ENCODE peak calls at places on chromosomes 11 and 22, in five cellular contexts. N is small intestine, O is upper lobe of right lung, T is brain microvascular endothelial cell, L is IMR-90. U is an unnamed sample.

GRCh38 chr11:867856-868358 is 25.3 kb downstream of the TSPAN4 start:
- DNase-seq in T (no peak), O (no peak), L (no peak), N (no peak), U (no peak)

GRCh38 chr11:31863170-31863929 is 52.2 kb upstream of the PAX6 start:
- DNase-seq in L (no peak), O (no peak), N (no peak), T (no peak), U (no peak)

GRCh38 chr11:107882095-107882820 is 23.7 kb upstream of the SLC35F2 start:
- DNase-seq in L (no peak), N (peak; percentile 70), T (no peak), O (no peak), U (no peak)

GRCh38 chr22:37843746-37844089 is 416 bp downstream of the ANKRD54 start:
- DNase-seq in O (no peak), L (peak; percentile 32), T (no peak), N (peak; percentile 36), U (no peak)

GRCh38 chr11:74694136-74694535 is 37.1 kb downstream of the CHRDL2 start:
- DNase-seq in O (no peak), T (no peak), L (peak; percentile 43), N (no peak), U (no peak)

GRCh38 chr11:315051-315481 is 1.2 kb downstream of the IFITM1 start:
- DNase-seq in L (no peak), O (no peak), T (no peak), N (peak; percentile 53), U (no peak)

GRCh38 chr11:288328-289144 is at the start of gene PGGHG:
- DNase-seq in O (peak; percentile 91), L (no peak), T (no peak), N (peak; percentile 82), U (no peak)

GRCh38 chr22:38262051-38262795 is 10.6 kb downstream of the TMEM184B start:
- DNase-seq in T (no peak), O (peak; percentile 88), N (peak; percentile 63), L (no peak), U (no peak)

GRCh38 chr11:94767292-94767690 is 865 bp upstream of the AMOTL1 start:
- DNase-seq in T (no peak), L (no peak), O (no peak), N (no peak), U (no peak)

GRCh38 chr11:120067361-120068113 is 70.4 kb downstream of the TRIM29 start:
- DNase-seq in O (no peak), T (no peak), N (no peak), L (no peak), U (no peak)

GRCh38 chr22:26321469-26321913 is 107.6 kb upstream of the ASPHD2 start:
- DNase-seq in L (peak; percentile 45), O (no peak), T (peak; percentile 57), N (no peak), U (no peak)

GRCh38 chr11:7577883-7578242 is 64.1 kb downstream of the PPFIBP2 start:
- DNase-seq in N (peak; percentile 60), T (peak; percentile 15), L (peak; percentile 49), O (no peak), U (no peak)

GRCh38 chr22:20112623-20113511 is 3.0 kb upstream of the RANBP1 start:
- DNase-seq in N (no peak), O (no peak), T (no peak), L (no peak), U (no peak)

GRCh38 chr22:41197046-41197807 is 7.9 kb upstream of the L3MBTL2 start:
- DNase-seq in L (peak; percentile 35), O (peak; percentile 93), N (peak; percentile 81), T (peak; percentile 28), U (no peak)

GRCh38 chr22:32828150-32828549 is 26.6 kb downstream of the TIMP3 start:
- DNase-seq in T (no peak), L (no peak), N (no peak), O (no peak), U (no peak)

GRCh38 chr11:2072551-2073261 is 66.5 kb downstream of the IGF2 start:
- DNase-seq in T (peak; percentile 22), N (no peak), L (peak; percentile 30), O (peak; percentile 53), U (no peak)

GRCh38 chr11:110424775-110425444 is 4.8 kb upstream of the FDX1 start:
- DNase-seq in N (no peak), L (no peak), T (no peak), O (no peak), U (no peak)

GRCh38 chr11:19829109-19829790 is 116.6 kb downstream of the NAV2 start:
- DNase-seq in L (no peak), N (peak; percentile 96), O (no peak), T (no peak), U (peak; percentile 50)

DNA sequence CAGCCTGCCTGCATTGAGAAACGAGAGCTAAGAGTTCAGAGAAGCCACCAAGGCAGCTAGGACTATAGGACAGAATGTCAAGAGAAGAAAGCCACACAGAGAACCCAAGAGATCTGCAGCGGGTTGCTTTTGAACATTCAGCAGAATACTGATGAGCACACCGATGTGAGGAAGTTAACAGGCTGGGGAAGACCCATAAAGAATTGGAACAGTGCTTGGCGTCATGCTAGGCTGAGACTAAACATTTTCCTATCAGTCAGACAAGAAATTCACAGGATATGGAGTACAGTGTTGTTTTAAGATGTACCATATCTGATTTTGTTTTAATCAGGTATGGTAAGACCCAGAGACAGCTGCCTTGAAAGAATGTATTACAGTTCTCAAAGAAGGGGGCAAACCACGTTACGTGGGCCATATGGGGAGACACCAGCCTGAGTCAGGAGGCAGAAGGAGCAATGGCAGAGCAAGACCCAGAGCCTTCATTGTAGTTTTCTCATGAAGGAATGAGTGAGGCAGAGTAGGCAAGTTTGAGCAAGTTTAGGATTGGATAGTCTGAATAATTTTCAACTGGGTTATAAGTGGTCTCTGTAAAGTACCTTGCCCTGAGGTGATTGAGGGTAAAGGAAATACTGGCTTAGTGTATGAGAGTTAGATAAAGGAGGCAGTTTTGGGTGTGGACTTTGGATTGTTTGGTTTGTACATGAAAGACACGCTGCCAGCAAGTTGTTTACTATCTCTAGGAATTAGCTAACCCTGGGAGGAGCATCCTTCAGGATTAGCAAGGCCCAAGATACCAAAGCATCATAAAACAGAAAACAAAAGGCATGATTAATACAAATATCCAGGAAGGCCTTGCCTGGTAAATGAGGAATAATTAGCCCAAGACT is 14.3 kb downstream of the LRRC75B start:
- DNase-seq in T (no peak), L (peak; percentile 20), N (peak; percentile 89), O (no peak), U (peak; percentile 90)
- H3K27ac ChIP-seq in T (no peak overlapping the region), L (peak overlapping the region; percentile 24), N (peak overlapping the region; percentile 82), O (no peak overlapping the region), U (peak overlapping the region; percentile 91)

GRCh38 chr11:48007677-48008076 is 27.3 kb downstream of the PTPRJ start:
- DNase-seq in T (no peak), N (no peak), O (no peak), L (no peak), U (no peak)

GRCh38 chr11:48005133-48005532 is 24.8 kb downstream of the PTPRJ start:
- DNase-seq in N (no peak), T (no peak), L (no peak), O (no peak), U (no peak)

GRCh38 chr11:48004456-48004855 is 24.1 kb downstream of the PTPRJ start:
- DNase-seq in N (no peak), T (no peak), O (no peak), L (no peak), U (no peak)

GRCh38 chr11:48005878-48006277 is 25.5 kb downstream of the PTPRJ start:
- DNase-seq in N (no peak), T (no peak), L (no peak), O (no peak), U (no peak)

GRCh38 chr11:48006301-48006992 is 26.1 kb downstream of the PTPRJ start:
- DNase-seq in O (no peak), N (no peak), T (peak; percentile 51), L (peak; percentile 79), U (peak; percentile 31)
- H3K27ac ChIP-seq in O (peak overlapping the region; percentile 32), N (peak overlapping the region; percentile 42), T (peak overlapping the region; percentile 44), L (peak overlapping the region; percentile 66), U (no peak overlapping the region)

DNA sequence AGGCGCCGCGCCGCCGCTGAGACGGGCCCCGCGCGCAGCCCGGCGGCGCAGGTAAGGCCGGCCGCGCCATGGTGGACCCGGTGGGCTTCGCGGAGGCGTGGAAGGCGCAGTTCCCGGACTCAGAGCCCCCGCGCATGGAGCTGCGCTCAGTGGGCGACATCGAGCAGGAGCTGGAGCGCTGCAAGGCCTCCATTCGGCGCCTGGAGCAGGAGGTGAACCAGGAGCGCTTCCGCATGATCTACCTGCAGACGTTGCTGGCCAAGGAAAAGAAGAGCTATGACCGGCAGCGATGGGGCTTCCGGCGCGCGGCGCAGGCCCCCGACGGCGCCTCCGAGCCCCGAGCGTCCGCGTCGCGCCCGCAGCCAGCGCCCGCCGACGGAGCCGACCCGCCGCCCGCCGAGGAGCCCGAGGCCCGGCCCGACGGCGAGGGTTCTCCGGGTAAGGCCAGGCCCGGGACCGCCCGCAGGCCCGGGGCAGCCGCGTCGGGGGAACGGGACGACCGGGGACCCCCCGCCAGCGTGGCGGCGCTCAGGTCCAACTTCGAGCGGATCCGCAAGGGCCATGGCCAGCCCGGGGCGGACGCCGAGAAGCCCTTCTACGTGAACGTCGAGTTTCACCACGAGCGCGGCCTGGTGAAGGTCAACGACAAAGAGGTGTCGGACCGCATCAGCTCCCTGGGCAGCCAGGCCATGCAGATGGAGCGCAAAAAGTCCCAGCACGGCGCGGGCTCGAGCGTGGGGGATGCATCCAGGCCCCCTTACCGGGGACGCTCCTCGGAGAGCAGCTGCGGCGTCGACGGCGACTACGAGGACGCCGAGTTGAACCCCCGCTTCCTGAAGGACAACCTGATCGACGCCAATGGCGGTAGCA is 819 bp downstream of the BCR start:
- DNase-seq in T (no peak), O (no peak), N (peak; percentile 35), L (no peak), U (no peak)
- H3K27ac ChIP-seq in T (no peak overlapping the region), O (peak overlapping the region; percentile 42), N (peak overlapping the region; percentile 25), L (peak overlapping the region; percentile 40), U (peak overlapping the region; percentile 56)

DNA sequence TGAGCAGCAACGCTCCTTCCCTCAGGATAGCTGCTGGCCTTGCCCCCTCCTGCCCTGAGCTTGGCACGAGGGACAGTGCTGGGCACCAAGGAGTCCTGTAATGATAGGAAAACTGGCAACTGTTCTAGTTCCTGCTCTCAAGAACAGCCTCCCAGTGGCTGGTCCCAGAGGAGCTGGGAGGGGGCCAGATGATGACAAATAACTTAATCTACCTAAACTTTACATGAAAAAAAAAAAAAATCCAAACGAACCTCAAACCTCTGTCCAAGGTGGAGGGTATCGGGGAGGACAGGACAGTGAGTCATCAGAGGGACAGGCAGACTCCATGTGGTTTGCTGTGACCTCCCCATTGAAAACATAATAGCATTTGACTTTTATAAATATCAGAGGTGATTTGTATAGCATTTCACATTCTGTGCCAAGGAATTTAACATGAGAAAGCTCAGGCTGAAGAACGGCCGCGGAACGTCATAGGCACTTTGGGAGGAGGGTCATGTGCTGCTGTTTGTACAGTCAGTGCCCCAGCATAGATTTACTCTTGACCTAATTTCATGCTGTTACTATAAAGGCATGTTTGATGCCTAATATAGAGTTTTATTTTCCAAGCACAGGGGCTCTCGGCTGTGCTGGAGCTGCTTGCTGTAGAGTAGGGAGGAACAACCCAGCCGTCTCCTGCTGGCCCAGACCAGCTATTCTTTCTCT is 98.2 kb upstream of the NNMT start:
- DNase-seq in O (peak; percentile 85), T (peak; percentile 77), N (no peak), L (peak; percentile 71), U (peak; percentile 43)
- H3K27ac ChIP-seq in O (peak overlapping the region; percentile 72), T (no peak overlapping the region), N (peak overlapping the region; percentile 85), L (peak overlapping the region; percentile 43), U (peak overlapping the region; percentile 58)

GRCh38 chr11:109046284-109046992 is 375.6 kb upstream of the C11orf87 start:
- DNase-seq in L (no peak), O (no peak), N (no peak), T (no peak), U (no peak)
- H3K27ac ChIP-seq in L (no peak overlapping the region), O (no peak overlapping the region), N (no peak overlapping the region), T (no peak overlapping the region), U (no peak overlapping the region)

U was measured in epithelial cell of prostate.